ENCODE peak calls at places on chromosomes 16 and 17, in six cellular contexts. R, J, P, K, U and B are unnamed samples.
A peak's percentile ranks its signal among the peaks of the same experiment; 100 is the strongest.

GRCh38 chr17:38922538-38923291 is 2.7 kb upstream of the LASP1NB start:
- DNase-seq in R (peak; percentile 19), J (peak; percentile 67), P (no peak), K (peak; percentile 71), U (peak; percentile 39), B (no peak)

GRCh38 chr16:67481561-67482259 is 753 bp upstream of the ATP6V0D1 start:
- DNase-seq in R (peak; percentile 48), J (peak; percentile 60), P (no peak), K (no peak), U (no peak), B (no peak)

GRCh38 chr16:47905771-47906170 is 250.0 kb downstream of the ABCC12 start:
- DNase-seq in R (no peak), J (no peak), P (no peak), K (no peak), U (no peak), B (no peak)

GRCh38 chr16:15810949-15811348 is 45.9 kb downstream of the MYH11 start:
- DNase-seq in R (no peak), J (no peak), P (no peak), K (no peak), U (no peak), B (no peak)

GRCh38 chr17:82217530-82218204 is 5.0 kb upstream of the CCDC57 start:
- DNase-seq in R (no peak), J (peak; percentile 79), P (peak; percentile 66), K (no peak), U (no peak), B (peak; percentile 90)

GRCh38 chr17:17387017-17387416 is 83.8 kb downstream of the NT5M start:
- DNase-seq in R (no peak), J (no peak), P (no peak), K (no peak), U (no peak), B (no peak)

GRCh38 chr16:73713301-73713700 is 583.3 kb upstream of the PSMD7 start:
- DNase-seq in R (peak; percentile 79), J (no peak), P (peak; percentile 78), K (no peak), U (peak; percentile 69), B (no peak)

GRCh38 chr16:64654137-64654652 is 467.7 kb downstream of the CDH11 start:
- DNase-seq in R (no peak), J (no peak), P (no peak), K (no peak), U (no peak), B (no peak)

GRCh38 chr17:65936013-65936412 is 255.9 kb downstream of the CEP112 start:
- DNase-seq in R (no peak), J (peak; percentile 29), P (no peak), K (no peak), U (no peak), B (no peak)

GRCh38 chr17:45096141-45096540 is 35.0 kb downstream of the NMT1 start:
- DNase-seq in R (peak; percentile 6), J (peak; percentile 49), P (no peak), K (peak; percentile 42), U (no peak), B (no peak)

GRCh38 chr16:57593021-57593420 is 35.4 kb upstream of the ADGRG1 start:
- DNase-seq in R (no peak), J (no peak), P (no peak), K (no peak), U (no peak), B (no peak)

GRCh38 chr17:55295411-55296170 is 30.8 kb downstream of the HLF start:
- DNase-seq in R (peak; percentile 20), J (peak; percentile 65), P (no peak), K (peak; percentile 79), U (peak; percentile 26), B (peak; percentile 22)

GRCh38 chr17:1232331-1232730 is 37.9 kb upstream of the BHLHA9 start:
- DNase-seq in R (no peak), J (no peak), P (no peak), K (no peak), U (no peak), B (no peak)

GRCh38 chr16:83118365-83118764 is 491.6 kb downstream of the CDH13 start:
- DNase-seq in R (no peak), J (no peak), P (no peak), K (no peak), U (no peak), B (no peak)

GRCh38 chr17:56176101-56176500 is 22.8 kb downstream of the ANKFN1 start:
- DNase-seq in R (no peak), J (no peak), P (no peak), K (no peak), U (no peak), B (no peak)

GRCh38 chr16:29007865-29008593 is 23.2 kb downstream of the LAT start:
- DNase-seq in R (no peak), J (no peak), P (no peak), K (no peak), U (no peak), B (no peak)

GRCh38 chr17:7732981-7733557 is 15.5 kb downstream of the DNAH2 start:
- DNase-seq in R (no peak), J (no peak), P (no peak), K (no peak), U (no peak), B (no peak)

GRCh38 chr16:48261569-48261968 is 14.2 kb upstream of the ABCC11 start:
- DNase-seq in R (no peak), J (no peak), P (no peak), K (no peak), U (no peak), B (no peak)

GRCh38 chr17:36723459-36723858 is 122.1 kb downstream of the MRM1 start:
- DNase-seq in R (no peak), J (no peak), P (no peak), K (no peak), U (no peak), B (no peak)

GRCh38 chr17:71229036-71229435 is 891.8 kb upstream of the SOX9 start:
- DNase-seq in R (no peak), J (no peak), P (no peak), K (no peak), U (no peak), B (no peak)